ENCODE peak calls at places on chromosomes 5 and 9, in eight cellular contexts. I, A, R, B, C, V, M and X are unnamed samples.

GRCh38 chr5:96909435-96909834 is 26.4 kb upstream of the LNPEP start:
- DNase-seq in V (no peak), B (no peak), M (no peak), C (no peak), A (no peak), I (no peak), R (no peak), X (no peak)

GRCh38 chr9:83140061-83140460 is 77.1 kb upstream of the RASEF start:
- DNase-seq in B (peak; percentile 6), I (no peak), C (no peak), A (no peak), V (no peak), M (no peak), R (no peak), X (no peak)

GRCh38 chr5:64883912-64884311 is 115.2 kb downstream of the CWC27 start:
- DNase-seq in M (no peak), V (no peak), C (peak; percentile 6), A (no peak), B (peak; percentile 51), I (no peak), R (no peak), X (no peak)

GRCh38 chr5:91176288-91177016 is 206.7 kb downstream of the ARRDC3 start:
- DNase-seq in C (no peak), I (no peak), B (no peak), A (no peak), R (no peak), V (no peak), M (peak; percentile 73), X (no peak)

GRCh38 chr5:113027431-113027830 is 50.8 kb downstream of the DCP2 start:
- DNase-seq in B (no peak), V (no peak), I (no peak), R (no peak), M (no peak), A (no peak), C (no peak), X (no peak)

GRCh38 chr5:112420111-112420864 is 1.2 kb upstream of the EPB41L4A start:
- DNase-seq in A (peak; percentile 71), R (peak; percentile 90), C (peak; percentile 60), B (peak; percentile 78), M (peak; percentile 52), V (peak; percentile 76), I (peak; percentile 82), X (no peak)

GRCh38 chr5:142871056-142871879 is 101.1 kb downstream of the ARHGAP26 start:
- DNase-seq in B (peak; percentile 38), I (no peak), R (no peak), C (peak; percentile 88), V (no peak), M (no peak), A (no peak), X (no peak)

GRCh38 chr9:89604463-89605180 is at the start of gene GADD45G:
- DNase-seq in V (peak; percentile 93), C (peak; percentile 73), B (peak; percentile 76), R (peak; percentile 92), M (peak; percentile 70), A (peak; percentile 89), I (peak; percentile 82), X (no peak)

GRCh38 chr5:177303121-177303924 is at the start of the genes PRELID1 and RAB24:
- DNase-seq in R (peak; percentile 89), I (peak; percentile 91), C (peak; percentile 78), B (peak; percentile 91), M (peak; percentile 79), A (peak; percentile 90), V (peak; percentile 87), X (no peak)

GRCh38 chr9:116100711-116101111 is 52.9 kb upstream of the PAPPA start:
- DNase-seq in C (peak; percentile 100), M (peak; percentile 67), B (peak; percentile 95), A (no peak), V (no peak), R (no peak), I (no peak), X (no peak)

GRCh38 chr5:62486672-62487071 is 74.1 kb downstream of the IPO11 start:
- DNase-seq in M (no peak), I (no peak), A (no peak), C (no peak), V (no peak), B (no peak), R (no peak), X (peak; percentile 2)

GRCh38 chr5:118009761-118010297 is 978.5 kb downstream of the DTWD2 start:
- DNase-seq in A (no peak), B (no peak), M (no peak), I (no peak), V (no peak), R (no peak), C (no peak), X (no peak)

GRCh38 chr5:16179936-16180788 is 571 bp upstream of the MARCHF11 start:
- DNase-seq in R (no peak), A (no peak), B (no peak), C (no peak), I (no peak), M (no peak), V (no peak), X (no peak)

GRCh38 chr5:76808142-76808691 is 10.6 kb upstream of the F2RL1 start:
- DNase-seq in A (no peak), C (no peak), I (no peak), B (peak; percentile 61), M (peak; percentile 45), V (no peak), R (no peak), X (no peak)

GRCh38 chr9:93625000-93625399 is 48.6 kb downstream of the PHF2 start:
- DNase-seq in C (peak; percentile 10), V (no peak), B (peak; percentile 14), I (no peak), M (no peak), A (no peak), R (no peak), X (no peak)

GRCh38 chr5:113099822-113100221 is 123.2 kb downstream of the DCP2 start:
- DNase-seq in I (no peak), V (no peak), B (no peak), R (no peak), M (no peak), C (no peak), A (no peak), X (no peak)

GRCh38 chr9:114861922-114862605 is 56.2 kb upstream of the TNFSF15 start:
- DNase-seq in B (no peak), A (no peak), I (no peak), V (no peak), R (no peak), M (no peak), C (no peak), X (no peak)

GRCh38 chr5:105593011-105593760 is 2030.6 kb upstream of the NUDT12 start:
- DNase-seq in A (no peak), I (no peak), B (no peak), V (no peak), M (no peak), C (no peak), R (no peak), X (no peak)

GRCh38 chr5:96790851-96791513 is 16.8 kb downstream of the ERAP1 start:
- DNase-seq in B (peak; percentile 36), I (no peak), A (no peak), R (no peak), M (peak; percentile 54), V (no peak), C (no peak), X (no peak)

GRCh38 chr5:55533806-55534435 is 843 bp downstream of the PLPP1 start:
- DNase-seq in V (no peak), C (peak; percentile 24), A (no peak), R (peak; percentile 78), B (peak; percentile 43), M (peak; percentile 66), I (no peak), X (no peak)

GRCh38 chr5:123455640-123456039 is 32.4 kb upstream of the CEP120 start:
- DNase-seq in M (no peak), B (no peak), I (no peak), C (no peak), R (no peak), A (no peak), V (no peak), X (no peak)

GRCh38 chr5:142740903-142741302 is 29.3 kb upstream of the ARHGAP26 start:
- DNase-seq in M (no peak), C (no peak), A (no peak), I (no peak), R (no peak), V (peak; percentile 35), B (no peak), X (no peak)

GRCh38 chr9:120393386-120394057 is 186.4 kb downstream of the CDK5RAP2 start:
- DNase-seq in A (no peak), C (peak; percentile 47), V (no peak), B (peak; percentile 72), R (no peak), I (no peak), M (peak; percentile 43), X (no peak)
- TF ChIP-seq CTCF in A (no peak), C (no peak), V (no peak), B (no peak), R (no peak), I (no peak), M (no peak), X (no peak)

GRCh38 chr9:13688223-13688989 is 408.9 kb upstream of the MPDZ start:
- DNase-seq in M (peak; percentile 71), B (no peak), C (peak; percentile 62), A (no peak), V (no peak), I (no peak), R (no peak), X (no peak)
- H3K4me3 ChIP-seq in M (no peak overlapping the region), B (no peak overlapping the region), C (no peak overlapping the region), A (no peak overlapping the region), V (no peak overlapping the region), I (no peak overlapping the region), R (no peak overlapping the region), X (no peak overlapping the region)

DNA sequence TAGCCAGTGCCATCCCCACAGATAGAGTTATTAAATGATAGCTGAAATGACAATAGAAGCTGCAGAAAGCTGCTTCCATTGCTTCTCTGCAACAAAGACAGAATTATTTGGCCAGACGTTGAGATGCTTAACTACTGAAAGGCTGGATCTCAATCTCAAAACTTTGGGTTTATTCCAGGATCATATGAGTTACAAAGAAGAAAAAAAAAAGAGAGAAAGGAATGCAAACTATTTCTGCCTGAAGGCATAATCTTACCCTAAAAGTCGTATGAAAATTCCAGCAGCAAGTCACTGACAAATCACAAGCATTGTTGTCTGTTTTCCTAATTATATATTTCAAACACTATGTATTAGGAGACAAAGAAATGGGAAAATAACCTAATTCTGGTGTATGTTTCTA is 12.8 kb upstream of the TYRP1 start:
- DNase-seq in V (no peak), B (no peak), I (no peak), C (no peak), A (no peak), R (no peak), M (peak; percentile 82), X (no peak)
- TF ChIP-seq CTCF in V (no peak), B (no peak), I (no peak), C (no peak), A (no peak), R (no peak), M (no peak), X (no peak)

DNA sequence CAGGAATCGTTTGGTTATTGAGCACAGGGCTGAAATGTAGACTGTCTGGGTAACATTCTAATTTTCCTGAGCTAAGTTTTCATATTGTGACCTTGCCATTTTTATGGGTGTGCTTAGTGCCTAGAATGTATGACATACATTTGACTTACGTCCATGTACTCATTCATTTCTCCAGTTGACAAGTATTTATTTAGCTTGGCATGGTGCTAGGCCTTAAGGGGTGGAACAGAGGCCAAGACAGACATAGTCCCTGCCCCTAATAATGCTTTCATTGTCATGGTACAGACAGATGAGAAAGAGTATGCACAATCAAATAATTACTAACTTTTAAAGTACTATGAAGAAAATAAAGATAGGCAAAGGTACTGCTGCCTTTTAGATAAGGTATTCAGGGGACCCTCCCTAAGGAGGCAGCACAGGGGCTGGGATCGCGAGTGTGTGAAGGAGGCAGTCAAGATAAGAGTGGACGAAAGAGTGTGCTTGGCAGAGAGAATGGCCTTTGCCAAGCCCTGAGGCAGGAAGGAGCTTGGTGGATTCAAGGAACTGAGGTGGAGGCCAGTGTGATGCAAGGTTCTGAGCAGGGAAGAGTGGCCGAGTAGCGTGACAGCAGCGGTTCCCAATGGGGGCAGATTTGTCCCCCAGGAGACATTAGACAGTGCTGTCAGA is 127.9 kb downstream of the PIP5K1B start:
- DNase-seq in M (no peak), C (no peak), R (no peak), V (no peak), B (no peak), I (no peak), A (no peak), X (peak; percentile 51)
- H3K4me3 ChIP-seq in M (no peak overlapping the region), C (no peak overlapping the region), R (no peak overlapping the region), V (no peak overlapping the region), B (no peak overlapping the region), I (no peak overlapping the region), A (no peak overlapping the region), X (no peak overlapping the region)